ENCODE peak calls at places on chromosomes 7 and 10, in eight cellular contexts. U is HEK293T; B is Calu3; M is stimulated activated naive CD8-positive, alpha-beta T cell treated with anti-CD3 and anti-CD28 coated beads, Interleukin-15, Interleukin-2, amounts not matched to agents 100 U/mL and 50 U/mL, for 24 hours; R is spleen; W is upper lobe of right lung; D is GM10248; G is glutamatergic neuron. C is an unnamed sample.

GRCh38 chr10:77501846-77502251 is 135.8 kb downstream of the KCNMA1 start:
- DNase-seq in W (no peak), D (no peak), G (no peak), M (peak), U (no peak), B (no peak), R (no peak), C (no peak)

GRCh38 chr7:33823913-33824312 is 81.4 kb upstream of the BMPER start:
- DNase-seq in W (no peak), R (no peak), G (no peak), B (no peak), M (no peak), D (no peak), U (no peak), C (no peak)

GRCh38 chr10:45000138-45000763 is 472 bp upstream of the ZNF22 start:
- DNase-seq in W (no peak), R (no peak), U (no peak), M (no peak), G (peak), D (no peak), B (no peak), C (no peak)

GRCh38 chr10:77906863-77907861 is 19.4 kb downstream of the DLG5 start:
- DNase-seq in D (no peak), R (no peak), W (no peak), M (no peak), B (no peak), G (no peak), U (no peak), C (no peak)

GRCh38 chr10:28624351-28624750 is 53.0 kb upstream of the BAMBI start:
- DNase-seq in G (no peak), B (no peak), W (no peak), U (no peak), D (no peak), M (no peak), R (no peak), C (no peak)

GRCh38 chr7:117350027-117350426 is 27.2 kb upstream of the WNT2 start:
- DNase-seq in G (no peak), W (no peak), B (peak), U (no peak), D (no peak), M (no peak), R (no peak), C (no peak)

GRCh38 chr7:31939076-31939475 is 131.1 kb downstream of the PDE1C start:
- DNase-seq in W (no peak), U (no peak), D (no peak), R (no peak), B (no peak), M (no peak), G (no peak), C (no peak)

GRCh38 chr7:157279973-157280841 is 56.6 kb upstream of the DNAJB6 start:
- DNase-seq in D (peak), G (no peak), B (no peak), U (peak), M (no peak), W (no peak), R (peak), C (no peak)

GRCh38 chr7:129781128-129781855 is 169.8 kb downstream of the NRF1 start:
- DNase-seq in U (no peak), D (no peak), R (no peak), G (no peak), W (no peak), M (peak), B (peak), C (no peak)

GRCh38 chr7:81983421-81983820 is 213.6 kb upstream of the HGF start:
- DNase-seq in U (no peak), D (no peak), G (no peak), W (no peak), M (no peak), B (no peak), R (no peak), C (no peak)

GRCh38 chr10:67175354-67175753 is 249.5 kb downstream of the LRRTM3 start:
- DNase-seq in W (no peak), B (no peak), G (no peak), D (no peak), M (no peak), R (no peak), U (no peak), C (no peak)

C was measured in BE2C.